ENCODE peak calls at places on chromosomes 7 and 10, in seven cellular contexts. Y is SK-N-SH, S is K562, T is GM12892, E is GM12878, J is HepG2, K is H1. N is an unnamed sample.

GRCh38 chr7:77351539-77352004 is 64.6 kb downstream of the GSAP start:
- DNase-seq in Y (no peak), S (no peak), T (peak; percentile 24), E (peak; percentile 98), J (no peak), K (no peak), N (peak; percentile 33)

GRCh38 chr7:2353650-2354172 is 916 bp upstream of the EIF3B start:
- DNase-seq in Y (peak; percentile 99), S (peak; percentile 94), T (peak; percentile 90), E (peak; percentile 63), J (peak; percentile 78), K (no peak), N (peak; percentile 88)

GRCh38 chr7:158828343-158829020 is 827 bp downstream of the ESYT2 start:
- DNase-seq in Y (peak; percentile 85), S (peak; percentile 70), T (peak; percentile 26), E (no peak), J (no peak), K (peak; percentile 78), N (no peak)

GRCh38 chr7:133568544-133568943 is 315.7 kb downstream of the EXOC4 start:
- DNase-seq in Y (no peak), S (no peak), T (no peak), E (no peak), J (no peak), K (no peak), N (no peak)

GRCh38 chr10:63671317-63671937 is 150.2 kb downstream of the REEP3 start:
- DNase-seq in Y (peak; percentile 39), S (no peak), T (no peak), E (no peak), J (no peak), K (no peak), N (no peak)

GRCh38 chr10:71087622-71088021 is 124.7 kb upstream of the UNC5B start:
- DNase-seq in Y (no peak), S (no peak), T (no peak), E (no peak), J (no peak), K (peak; percentile 24), N (no peak)

GRCh38 chr10:79248341-79248931 is 98.8 kb upstream of the PPIF start:
- DNase-seq in Y (peak; percentile 57), S (no peak), T (no peak), E (no peak), J (no peak), K (no peak), N (no peak)

GRCh38 chr10:64041185-64041988 is 520.2 kb downstream of the REEP3 start:
- DNase-seq in Y (peak; percentile 65), S (peak; percentile 89), T (peak; percentile 43), E (peak; percentile 51), J (peak; percentile 65), K (peak; percentile 92), N (peak; percentile 69)

GRCh38 chr10:1120761-1121160 is 64.6 kb downstream of the WDR37 start:
- DNase-seq in Y (no peak), S (no peak), T (no peak), E (no peak), J (no peak), K (peak; percentile 34), N (no peak)
- TF ChIP-seq POLR2AphosphoS5 in Y (no peak), S (no peak), T (no peak), E (no peak), J (no peak), K (no peak), N (no peak)

DNA sequence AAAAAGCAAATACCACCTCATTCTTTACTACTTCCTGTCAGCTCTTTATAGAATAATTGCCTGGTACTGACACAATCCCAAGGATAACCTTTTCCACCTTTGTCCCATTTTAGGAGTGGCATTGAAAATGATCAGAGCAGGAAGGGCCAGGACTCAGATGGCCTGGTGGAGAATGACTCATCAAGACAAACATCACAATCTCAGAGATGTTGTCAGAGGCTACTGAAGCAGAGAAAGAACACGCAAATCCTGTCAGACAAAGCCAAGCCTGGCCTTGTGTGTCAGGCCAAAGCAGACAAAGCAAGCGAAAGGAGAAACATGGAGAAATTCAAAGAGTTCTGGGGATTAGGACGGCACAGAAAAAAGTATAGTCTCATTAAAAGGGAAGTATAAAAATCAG is 40.9 kb downstream of the NSUN6 start:
- DNase-seq in Y (peak; percentile 5), S (peak; percentile 44), T (no peak), E (no peak), J (peak; percentile 98), K (no peak), N (no peak)
- TF ChIP-seq TAF1 in Y (peak; percentile 7), S (no peak), T (no peak), E (no peak), J (peak; percentile 50), K (no peak), N (no peak)

GRCh38 chr7:108972009-108972408 is 402.3 kb downstream of the DNAJB9 start:
- DNase-seq in Y (no peak), S (no peak), T (no peak), E (no peak), J (no peak), K (no peak), N (no peak)
- TF ChIP-seq POLR2AphosphoS5 in Y (no peak), S (no peak), T (no peak), E (no peak), J (no peak), K (no peak), N (no peak)

GRCh38 chr7:156026076-156027002 is 214.1 kb upstream of the SHH start:
- DNase-seq in Y (no peak), S (no peak), T (no peak), E (no peak), J (no peak), K (peak; percentile 33), N (no peak)
- TF ChIP-seq TAF1 in Y (no peak), S (no peak), T (no peak), E (no peak), J (no peak), K (no peak), N (no peak)

GRCh38 chr7:80748302-80749042 is 110.0 kb downstream of the CD36 start:
- DNase-seq in Y (no peak), S (no peak), T (no peak), E (no peak), J (no peak), K (no peak), N (no peak)
- TF ChIP-seq POLR2AphosphoS5 in Y (no peak), S (no peak), T (no peak), E (no peak), J (no peak), K (no peak), N (no peak)

GRCh38 chr10:80407836-80408197 is 534 bp upstream of the PRXL2A start:
- DNase-seq in Y (peak; percentile 65), S (no peak), T (no peak), E (no peak), J (peak; percentile 63), K (peak; percentile 57), N (peak; percentile 25)
- TF ChIP-seq TAF1 in Y (no peak), S (no peak), T (no peak), E (no peak), J (no peak), K (no peak), N (no peak)

DNA sequence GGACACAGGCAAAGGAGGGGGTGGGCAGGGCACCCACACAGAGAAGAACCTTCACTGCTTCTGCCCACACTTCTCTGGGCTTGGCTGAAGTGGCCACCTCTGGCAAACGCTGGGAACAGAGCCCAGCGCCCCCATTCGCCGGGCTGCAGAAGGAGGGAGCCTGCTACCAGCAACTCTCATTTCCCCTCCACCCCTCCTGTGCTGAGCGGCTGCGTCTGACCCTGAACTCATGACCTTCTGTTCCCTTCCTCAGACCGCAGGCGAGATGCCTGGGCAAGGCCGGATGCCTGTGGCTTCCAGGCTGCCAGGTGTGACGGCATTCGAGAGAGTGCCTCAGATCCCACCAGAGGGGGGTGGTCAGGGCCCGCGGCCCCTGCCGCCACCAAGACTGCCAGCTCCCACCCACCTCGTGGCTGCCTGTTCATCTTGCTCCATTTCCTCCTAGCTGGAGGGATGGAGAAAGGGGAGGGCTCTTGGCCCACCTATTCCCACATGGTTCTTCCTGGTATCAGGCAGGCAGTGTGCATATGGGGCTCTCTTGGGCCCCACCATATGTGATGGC is 19.8 kb downstream of the DNAJB12 start:
- DNase-seq in Y (peak; percentile 56), S (no peak), T (peak; percentile 85), E (peak; percentile 95), J (peak; percentile 95), K (peak; percentile 51), N (peak; percentile 73)
- TF ChIP-seq POLR2AphosphoS5 in Y (no peak), S (no peak), T (no peak), E (peak; percentile 58), J (no peak), K (no peak), N (no peak)